ENCODE peak calls at places on chromosomes 3 and 15, in nine cellular contexts. Y is kidney epithelial cell, O is GM12865, Z is AG04450, F is upper lobe of right lung, S is left lung, Q is GM20000, P is GM06990, G is endothelial cell. I is an unnamed sample.

GRCh38 chr3:53796161-53796560 is 50.1 kb downstream of the CHDH start:
- DNase-seq in Y (no peak), O (no peak), Z (no peak), F (peak; percentile 65), S (no peak), Q (no peak), P (no peak), G (no peak), I (peak; percentile 82)

GRCh38 chr15:48696627-48697312 is 51.3 kb upstream of the FBN1 start:
- DNase-seq in Y (no peak), O (peak; percentile 21), Z (no peak), F (no peak), S (no peak), Q (no peak), P (no peak), G (no peak), I (no peak)

GRCh38 chr15:77354064-77354463 is 65.8 kb downstream of the PEAK1 start:
- DNase-seq in Y (no peak), O (no peak), Z (no peak), F (no peak), S (no peak), Q (no peak), P (no peak), G (no peak), I (no peak)

GRCh38 chr3:181417748-181418147 is 294.0 kb upstream of the SOX2 start:
- DNase-seq in Y (no peak), O (no peak), Z (no peak), F (no peak), S (no peak), Q (no peak), P (no peak), G (peak; percentile 18), I (no peak)

GRCh38 chr3:115598216-115598615 is 25.1 kb upstream of the GAP43 start:
- DNase-seq in Y (no peak), O (no peak), Z (no peak), F (no peak), S (no peak), Q (no peak), P (no peak), G (no peak), I (no peak)

GRCh38 chr3:194671511-194671899 is 486 bp downstream of the LSG1 start:
- DNase-seq in Y (no peak), O (peak; percentile 53), Z (no peak), F (no peak), S (no peak), Q (peak; percentile 36), P (no peak), G (no peak), I (peak; percentile 41)

GRCh38 chr15:43776718-43777292 is at the start of gene ELL3:
- DNase-seq in Y (no peak), O (peak; percentile 84), Z (no peak), F (peak; percentile 93), S (peak; percentile 86), Q (peak; percentile 64), P (peak; percentile 90), G (peak; percentile 26), I (peak; percentile 68)

GRCh38 chr3:52429779-52430415 is 15.0 kb downstream of the SEMA3G start:
- DNase-seq in Y (no peak), O (no peak), Z (no peak), F (peak; percentile 40), S (no peak), Q (no peak), P (no peak), G (peak; percentile 74), I (no peak)

GRCh38 chr3:4856986-4857385 is 122.3 kb upstream of the BHLHE40 start:
- DNase-seq in Y (no peak), O (no peak), Z (no peak), F (no peak), S (no peak), Q (no peak), P (no peak), G (no peak), I (no peak)

GRCh38 chr3:135753506-135753905 is 212.0 kb upstream of the PPP2R3A start:
- DNase-seq in Y (no peak), O (no peak), Z (no peak), F (no peak), S (no peak), Q (no peak), P (no peak), G (no peak), I (no peak)

GRCh38 chr3:54771050-54771449 is 156.8 kb downstream of the LRTM1 start:
- DNase-seq in Y (no peak), O (no peak), Z (no peak), F (no peak), S (no peak), Q (no peak), P (no peak), G (no peak), I (no peak)

GRCh38 chr3:197430961-197431910 is 124.5 kb downstream of the BDH1 start:
- DNase-seq in Y (no peak), O (no peak), Z (no peak), F (peak; percentile 8), S (no peak), Q (no peak), P (no peak), G (no peak), I (no peak)

GRCh38 chr3:11808231-11808630 is 38.5 kb downstream of the TAMM41 start:
- DNase-seq in Y (no peak), O (no peak), Z (no peak), F (no peak), S (no peak), Q (no peak), P (no peak), G (no peak), I (no peak)

GRCh38 chr3:16849795-16850194 is 35.0 kb upstream of the PLCL2 start:
- DNase-seq in Y (no peak), O (no peak), Z (peak; percentile 8), F (no peak), S (no peak), Q (no peak), P (no peak), G (no peak), I (no peak)

GRCh38 chr15:85770014-85770721 is 24.6 kb downstream of the KLHL25 start:
- DNase-seq in Y (no peak), O (no peak), Z (no peak), F (no peak), S (no peak), Q (no peak), P (no peak), G (no peak), I (no peak)

GRCh38 chr3:134667461-134667860 is 16.6 kb upstream of the KY start:
- DNase-seq in Y (no peak), O (no peak), Z (no peak), F (no peak), S (no peak), Q (no peak), P (no peak), G (no peak), I (no peak)

DNA sequence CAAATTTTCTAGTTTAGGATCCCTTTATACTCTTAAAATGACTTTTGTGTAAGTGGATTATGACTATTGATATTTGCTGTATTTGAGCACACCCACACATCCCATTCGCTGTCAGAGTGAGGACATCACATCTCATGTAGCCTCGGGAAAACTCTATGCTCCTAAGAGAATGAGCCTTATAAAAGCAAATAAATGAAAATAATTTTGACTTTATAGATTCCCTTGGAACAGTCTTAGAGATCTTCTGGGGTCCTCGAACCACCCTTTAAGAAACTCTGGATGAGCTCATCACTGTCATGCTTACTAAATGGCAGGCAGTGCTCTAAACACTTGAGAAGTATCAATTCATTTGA is 16.1 kb upstream of the EXOG start:
- DNase-seq in Y (no peak), O (no peak), Z (no peak), F (no peak), S (no peak), Q (no peak), P (no peak), G (no peak), I (no peak)
- TF ChIP-seq CTCF in Y (no peak), O (no peak), Z (no peak), F (no peak), S (no peak), Q (no peak), P (no peak), G (peak; percentile 4), I (no peak)

GRCh38 chr15:73049564-73050215 is 2.6 kb upstream of the NEO1 start:
- DNase-seq in Y (no peak), O (no peak), Z (no peak), F (no peak), S (no peak), Q (no peak), P (no peak), G (no peak), I (no peak)

GRCh38 chr15:73047882-73048281 is 4.4 kb upstream of the NEO1 start:
- DNase-seq in Y (no peak), O (no peak), Z (no peak), F (no peak), S (no peak), Q (no peak), P (no peak), G (no peak), I (no peak)

GRCh38 chr15:73050561-73051297 is 1.5 kb upstream of the NEO1 start:
- DNase-seq in Y (no peak), O (no peak), Z (no peak), F (no peak), S (no peak), Q (no peak), P (no peak), G (no peak), I (no peak)

GRCh38 chr15:73048624-73049295 is 3.5 kb upstream of the NEO1 start:
- DNase-seq in Y (no peak), O (no peak), Z (no peak), F (no peak), S (no peak), Q (no peak), P (no peak), G (no peak), I (no peak)

GRCh38 chr15:73046073-73046472 is 6.2 kb upstream of the NEO1 start:
- DNase-seq in Y (no peak), O (no peak), Z (no peak), F (no peak), S (no peak), Q (no peak), P (no peak), G (no peak), I (no peak)
- TF ChIP-seq CTCF in Y (no peak), O (no peak), Z (no peak), F (no peak), S (no peak), Q (no peak), P (no peak), G (no peak), I (no peak)

DNA sequence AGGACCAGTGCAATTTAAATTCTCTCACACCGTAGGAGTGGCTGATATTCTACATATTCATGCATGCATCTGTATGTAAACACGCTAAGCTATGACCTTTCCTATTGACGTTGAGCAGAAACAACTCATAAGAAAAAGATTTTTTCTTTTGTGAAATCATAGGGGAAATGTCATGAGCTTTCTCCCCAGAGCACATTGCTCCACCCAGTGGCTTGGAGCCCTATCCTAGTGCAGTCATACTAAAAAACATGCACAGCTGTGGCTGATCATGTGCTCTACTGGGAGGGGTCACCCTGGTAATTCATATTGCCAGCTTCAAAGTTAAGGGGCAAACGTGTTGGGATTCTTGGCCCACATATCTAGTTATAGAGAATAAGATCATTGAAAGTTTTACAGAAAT is 1.8 kb upstream of the MESD start:
- DNase-seq in Y (no peak), O (peak; percentile 24), Z (no peak), F (no peak), S (peak; percentile 59), Q (no peak), P (no peak), G (no peak), I (peak; percentile 72)
- TF ChIP-seq CTCF in Y (no peak), O (no peak), Z (no peak), F (peak; percentile 11), S (no peak), Q (no peak), P (no peak), G (no peak), I (peak; percentile 16)

GRCh38 chr15:74172751-74173544 is 562 bp upstream of the ISLR start:
- DNase-seq in Y (no peak), O (no peak), Z (no peak), F (no peak), S (peak; percentile 60), Q (no peak), P (no peak), G (no peak), I (peak; percentile 23)
- TF ChIP-seq CTCF in Y (no peak), O (no peak), Z (peak; percentile 6), F (no peak), S (no peak), Q (no peak), P (no peak), G (no peak), I (no peak)